ENCODE peak calls at places on chromosomes 12 and 14, in five cellular contexts. U, H, G, B and F are unnamed samples.

GRCh38 chr14:89327771-89328212 is 89.2 kb downstream of the FOXN3 start:
- DNase-seq in U (peak; percentile 66), H (no peak), G (no peak), B (no peak), F (peak; percentile 72)

GRCh38 chr12:51393676-51394545 is 2.7 kb upstream of the GALNT6 start:
- DNase-seq in U (peak; percentile 92), H (peak; percentile 66), G (no peak), B (peak; percentile 74), F (peak; percentile 71)

GRCh38 chr14:90839024-90839888 is 23.0 kb upstream of the TTC7B start:
- DNase-seq in U (peak; percentile 69), H (peak; percentile 37), G (peak; percentile 81), B (peak; percentile 68), F (peak; percentile 78)

GRCh38 chr12:6693832-6694355 is 4.7 kb upstream of the ZNF384 start:
- DNase-seq in U (no peak), H (no peak), G (no peak), B (no peak), F (no peak)

GRCh38 chr14:77184396-77185092 is 2.9 kb downstream of the TMEM63C start:
- DNase-seq in U (no peak), H (no peak), G (no peak), B (no peak), F (peak; percentile 3)

GRCh38 chr14:31270196-31270772 is 62.7 kb upstream of the HECTD1 start:
- DNase-seq in U (no peak), H (no peak), G (no peak), B (peak; percentile 4), F (no peak)

GRCh38 chr14:32785585-32785984 is 153.1 kb upstream of the NPAS3 start:
- DNase-seq in U (no peak), H (no peak), G (no peak), B (no peak), F (no peak)

GRCh38 chr14:45679852-45680251 is 426.9 kb upstream of the MIS18BP1 start:
- DNase-seq in U (peak; percentile 83), H (no peak), G (no peak), B (peak; percentile 29), F (peak; percentile 64)

GRCh38 chr14:97844042-97844441 is 1046.9 kb downstream of the VRK1 start:
- DNase-seq in U (no peak), H (no peak), G (no peak), B (no peak), F (no peak)

GRCh38 chr12:86254399-86255107 is 1.6 kb downstream of the MGAT4C start:
- DNase-seq in U (no peak), H (no peak), G (no peak), B (no peak), F (no peak)

GRCh38 chr12:92144631-92145480 is 790 bp downstream of the BTG1 start:
- DNase-seq in U (peak; percentile 75), H (peak; percentile 80), G (peak; percentile 81), B (peak; percentile 51), F (no peak)

GRCh38 chr12:122020795-122021192 is 890 bp upstream of the BCL7A start:
- DNase-seq in U (no peak), H (no peak), G (no peak), B (no peak), F (no peak)

GRCh38 chr12:101045486-101046474 is 164.3 kb downstream of the SLC5A8 start:
- DNase-seq in U (peak; percentile 51), H (no peak), G (no peak), B (peak; percentile 75), F (no peak)

GRCh38 chr12:15158114-15158513 is 63.1 kb downstream of the RERG start:
- DNase-seq in U (no peak), H (no peak), G (peak; percentile 80), B (no peak), F (no peak)

GRCh38 chr12:14698555-14698954 is 2.2 kb upstream of the GUCY2C start:
- DNase-seq in U (no peak), H (no peak), G (no peak), B (no peak), F (no peak)

GRCh38 chr14:76272349-76272748 is 103.6 kb upstream of the ESRRB start:
- DNase-seq in U (no peak), H (no peak), G (no peak), B (no peak), F (no peak)

GRCh38 chr14:100740931-100741330 is 14.2 kb downstream of the DLK1 start:
- DNase-seq in U (no peak), H (no peak), G (peak; percentile 27), B (no peak), F (no peak)

GRCh38 chr14:99430491-99430890 is 50.2 kb downstream of the SETD3 start:
- DNase-seq in U (no peak), H (no peak), G (no peak), B (no peak), F (no peak)

GRCh38 chr12:14723763-14724162 is 27.4 kb upstream of the GUCY2C start:
- DNase-seq in U (peak; percentile 74), H (peak; percentile 67), G (peak; percentile 70), B (peak; percentile 81), F (peak; percentile 59)

GRCh38 chr14:72830786-72831583 is 62.9 kb downstream of the DPF3 start:
- DNase-seq in U (peak; percentile 57), H (no peak), G (no peak), B (no peak), F (peak; percentile 37)

GRCh38 chr12:107135177-107135576 is 41.8 kb upstream of the CRY1 start:
- DNase-seq in U (no peak), H (no peak), G (no peak), B (no peak), F (no peak)

GRCh38 chr12:107134558-107134957 is 41.2 kb upstream of the CRY1 start:
- DNase-seq in U (no peak), H (no peak), G (no peak), B (peak; percentile 2), F (no peak)

GRCh38 chr12:107130830-107131760 is 37.7 kb upstream of the CRY1 start:
- DNase-seq in U (no peak), H (no peak), G (no peak), B (no peak), F (no peak)

GRCh38 chr12:107131832-107132616 is 38.7 kb upstream of the CRY1 start:
- DNase-seq in U (peak; percentile 83), H (peak; percentile 49), G (no peak), B (peak; percentile 71), F (peak; percentile 68)

GRCh38 chr12:107133462-107133861 is 40.1 kb upstream of the CRY1 start:
- DNase-seq in U (no peak), H (no peak), G (no peak), B (no peak), F (no peak)
- TF ChIP-seq CTCF in U (no peak), H (no peak), G (no peak), B (no peak), F (no peak)

GRCh38 chr14:74621556-74621955 is 9.5 kb upstream of the LTBP2 start:
- DNase-seq in U (peak; percentile 48), H (no peak), G (no peak), B (no peak), F (no peak)

GRCh38 chr14:74620923-74621322 is 8.9 kb upstream of the LTBP2 start:
- DNase-seq in U (no peak), H (no peak), G (no peak), B (no peak), F (no peak)

GRCh38 chr14:74620497-74620921 is 8.5 kb upstream of the LTBP2 start:
- DNase-seq in U (peak; percentile 98), H (no peak), G (no peak), B (peak; percentile 79), F (peak; percentile 84)

GRCh38 chr14:74618078-74618952 is 6.3 kb upstream of the LTBP2 start:
- DNase-seq in U (peak; percentile 82), H (peak; percentile 82), G (no peak), B (peak; percentile 79), F (peak; percentile 72)

DNA sequence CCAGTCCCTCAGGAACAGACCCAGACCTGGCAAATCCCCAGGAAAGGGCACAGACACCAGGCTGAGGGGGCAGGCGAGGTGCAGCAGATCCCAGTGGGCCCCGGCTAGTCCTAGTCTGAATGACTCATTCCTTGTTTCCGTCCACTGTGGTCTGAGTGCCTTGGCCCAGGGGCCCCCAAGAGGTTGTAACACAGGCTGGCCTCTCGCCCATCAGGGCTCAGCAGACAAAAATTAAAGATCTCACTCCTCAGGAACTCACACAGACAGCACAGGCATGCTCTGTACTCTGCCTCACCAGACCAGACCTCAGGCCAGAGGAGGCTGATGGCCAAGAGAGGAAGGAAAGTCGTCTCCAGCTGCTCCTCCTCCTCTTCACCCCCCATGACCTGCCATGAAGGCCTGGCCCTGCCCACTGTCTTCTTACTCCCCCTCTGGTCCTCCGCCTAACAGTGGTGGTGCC is 7.7 kb upstream of the LTBP2 start:
- DNase-seq in U (peak; percentile 99), H (no peak), G (peak; percentile 96), B (peak; percentile 98), F (peak; percentile 99)
- H3K4me3 ChIP-seq in U (no peak overlapping the region), H (no peak overlapping the region), G (no peak overlapping the region), B (no peak overlapping the region), F (no peak overlapping the region)

DNA sequence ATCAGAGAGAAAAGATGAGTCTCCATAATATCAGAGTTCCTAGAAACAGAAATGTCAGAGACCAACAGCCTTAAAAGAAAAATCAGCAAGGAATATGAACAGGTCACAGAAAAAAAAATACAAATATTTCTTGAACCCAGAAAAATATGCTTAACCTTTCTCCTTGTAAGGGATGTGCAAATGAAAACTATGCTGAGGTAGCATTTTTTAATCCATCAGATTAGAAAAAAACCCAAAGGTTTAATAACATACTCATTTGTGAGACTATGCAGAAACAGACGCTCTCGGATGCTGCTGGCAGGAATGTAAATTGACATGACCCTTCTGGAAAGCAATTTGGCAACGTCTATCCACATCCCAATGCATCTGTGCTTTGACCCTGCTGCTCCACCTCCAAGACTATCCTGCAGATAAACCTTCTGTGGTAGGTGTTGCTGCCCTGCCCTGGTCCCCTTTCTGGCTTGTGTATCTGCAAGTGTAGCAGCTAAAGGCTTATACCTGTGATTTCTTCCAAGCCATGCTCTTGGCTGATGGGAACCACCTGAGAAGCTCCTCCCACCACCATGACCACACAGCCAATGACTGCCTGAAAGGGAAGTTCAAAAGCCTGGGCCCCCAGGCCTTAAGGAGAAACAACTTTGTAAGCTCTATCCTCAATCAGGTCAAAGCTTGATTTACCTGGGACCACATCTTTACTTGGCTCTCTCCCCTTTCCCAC is 49.4 kb downstream of the LTBP2 start:
- DNase-seq in U (peak; percentile 18), H (no peak), G (no peak), B (no peak), F (peak; percentile 96)
- TF ChIP-seq CTCF in U (no peak), H (no peak), G (no peak), B (no peak), F (peak; percentile 48)

DNA sequence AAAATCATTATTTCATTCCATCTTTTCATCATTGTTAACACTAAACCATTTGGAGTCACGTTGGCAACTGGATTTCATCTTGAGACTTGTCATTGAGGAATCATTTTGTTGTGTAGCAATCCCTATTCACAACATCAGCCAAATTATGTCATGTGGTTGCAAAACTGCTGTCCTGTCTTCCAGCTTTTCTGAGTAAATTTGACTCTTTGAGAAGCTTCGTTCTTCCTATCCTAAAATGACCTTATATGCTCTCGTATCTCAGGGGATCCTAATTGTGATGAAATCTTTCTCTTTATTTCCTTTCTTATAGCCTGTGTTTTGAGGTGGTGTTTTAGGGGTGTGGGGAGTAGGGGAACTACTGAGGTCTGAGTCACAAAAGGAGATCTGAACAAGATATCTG is 30.6 kb upstream of the KICS2 start:
- DNase-seq in U (peak; percentile 85), H (no peak), G (no peak), B (peak; percentile 91), F (peak; percentile 80)
- H3K4me3 ChIP-seq in U (no peak overlapping the region), H (no peak overlapping the region), G (no peak overlapping the region), B (no peak overlapping the region), F (no peak overlapping the region)

GRCh38 chr14:106372870-106373657 is 846.7 kb downstream of the TMEM121 start:
- DNase-seq in U (no peak), H (peak; percentile 85), G (no peak), B (no peak), F (no peak)
- TF ChIP-seq CTCF in U (no peak), H (peak; percentile 93), G (no peak), B (no peak), F (no peak)